ENCODE peak calls at places on chromosomes 7 and 10, in six cellular contexts. M is cardiac muscle cell, S is RWPE2, W is heart right ventricle, J is upper lobe of right lung, Z is PC-9. E is an unnamed sample.

GRCh38 chr7:82443801-82444219 is 233 bp upstream of the CACNA2D1 start:
- DNase-seq in J (peak; percentile 83), M (peak; percentile 98), W (peak; percentile 88), S (no peak), Z (no peak), E (peak; percentile 49)

GRCh38 chr10:10726101-10726500 is 291.6 kb upstream of the CELF2 start:
- DNase-seq in W (no peak), M (no peak), J (no peak), Z (no peak), S (no peak), E (no peak)

GRCh38 chr7:26789481-26790175 is 74.8 kb downstream of the SKAP2 start:
- DNase-seq in S (no peak), J (no peak), Z (no peak), W (no peak), M (no peak), E (no peak)

GRCh38 chr7:17963281-17963680 is 23.0 kb upstream of the SNX13 start:
- DNase-seq in J (no peak), Z (no peak), S (no peak), W (no peak), M (peak; percentile 53), E (no peak)

GRCh38 chr10:43453266-43453831 is 16.4 kb downstream of the ZNF487 start:
- DNase-seq in M (no peak), S (no peak), W (no peak), J (no peak), Z (no peak), E (no peak)

GRCh38 chr7:100600222-100601038 is 1.7 kb upstream of the PCOLCE start:
- DNase-seq in J (no peak), Z (no peak), M (no peak), S (no peak), W (no peak), E (no peak)

GRCh38 chr10:82811621-82812020 is 936.6 kb downstream of the NRG3 start:
- DNase-seq in S (no peak), Z (no peak), M (peak; percentile 49), W (no peak), J (no peak), E (no peak)

GRCh38 chr7:82264752-82265305 is 178.7 kb downstream of the CACNA2D1 start:
- DNase-seq in S (no peak), M (no peak), Z (no peak), W (no peak), J (no peak), E (no peak)

GRCh38 chr7:153446490-153446889 is 605.7 kb upstream of the DPP6 start:
- DNase-seq in Z (no peak), J (no peak), S (no peak), M (no peak), W (no peak), E (no peak)

GRCh38 chr7:26625286-26625685 is 239.1 kb downstream of the SKAP2 start:
- DNase-seq in S (no peak), W (no peak), J (no peak), Z (no peak), M (no peak), E (no peak)

GRCh38 chr7:117873056-117873932 is at the start of gene CTTNBP2:
- DNase-seq in S (peak; percentile 69), Z (no peak), M (peak; percentile 55), J (peak; percentile 76), W (peak; percentile 33), E (peak; percentile 53)

GRCh38 chr7:83852136-83852535 is 203.2 kb upstream of the SEMA3E start:
- DNase-seq in J (no peak), S (no peak), W (no peak), M (no peak), Z (peak; percentile 60), E (no peak)

GRCh38 chr7:21763818-21764217 is 181.9 kb downstream of the CDCA7L start:
- DNase-seq in S (no peak), J (no peak), M (no peak), Z (no peak), W (no peak), E (no peak)

GRCh38 chr7:67401492-67401891 is 404.9 kb downstream of the TYW1 start:
- DNase-seq in Z (no peak), S (no peak), J (no peak), M (no peak), W (no peak), E (no peak)

GRCh38 chr10:12768156-12768731 is 233.3 kb downstream of the CCDC3 start:
- DNase-seq in J (no peak), Z (no peak), M (peak; percentile 41), S (no peak), W (no peak), E (no peak)

GRCh38 chr10:92965314-92965713 is 95.3 kb upstream of the CYP26C1 start:
- DNase-seq in S (no peak), Z (peak; percentile 45), W (no peak), J (no peak), M (peak; percentile 73), E (no peak)

GRCh38 chr10:102729090-102730026 is 14.4 kb upstream of the WBP1L start:
- DNase-seq in J (peak; percentile 93), M (peak; percentile 90), Z (no peak), W (peak; percentile 89), S (no peak), E (peak; percentile 64)

GRCh38 chr10:51073461-51074237 is 638 bp upstream of the PRKG1 start:
- DNase-seq in M (peak; percentile 32), W (peak; percentile 32), Z (no peak), J (no peak), S (peak; percentile 40), E (no peak)

GRCh38 chr7:134330990-134331389 is 14.3 kb upstream of the SLC35B4 start:
- DNase-seq in W (no peak), Z (no peak), J (no peak), S (no peak), M (no peak), E (no peak)

GRCh38 chr10:119025776-119026175 is 3.7 kb upstream of the NANOS1 start:
- DNase-seq in S (no peak), M (no peak), J (no peak), W (peak; percentile 63), Z (peak; percentile 67), E (no peak)

GRCh38 chr7:3245077-3245476 is 56.0 kb upstream of the SDK1 start:
- DNase-seq in J (no peak), S (no peak), M (no peak), Z (no peak), W (no peak), E (no peak)

GRCh38 chr10:75057680-75058079 is 53.8 kb upstream of the SAMD8 start:
- DNase-seq in W (no peak), J (no peak), S (no peak), M (no peak), Z (no peak), E (no peak)

GRCh38 chr7:75042299-75042698 is 31.3 kb downstream of the RCC1L start:
- DNase-seq in W (no peak), J (no peak), S (no peak), M (no peak), Z (no peak), E (no peak)

GRCh38 chr7:136528329-136528728 is 340.1 kb upstream of the CHRM2 start:
- DNase-seq in Z (peak; percentile 39), W (no peak), M (peak; percentile 38), S (no peak), J (no peak), E (no peak)

GRCh38 chr10:88456730-88457129 is 126.4 kb downstream of the RNLS start:
- DNase-seq in S (no peak), Z (no peak), J (no peak), W (no peak), M (peak; percentile 91), E (no peak)

GRCh38 chr10:110829721-110830410 is 41.9 kb upstream of the PDCD4 start:
- DNase-seq in S (no peak), W (no peak), M (no peak), Z (no peak), J (no peak), E (no peak)

GRCh38 chr7:108034586-108034985 is 31.6 kb upstream of the LAMB1 start:
- DNase-seq in W (no peak), Z (no peak), S (no peak), J (no peak), M (no peak), E (no peak)
- H3K27ac ChIP-seq in W (no peak overlapping the region), Z (no peak overlapping the region), S (no peak overlapping the region), J (no peak overlapping the region), M (no peak overlapping the region), E (no peak overlapping the region)

GRCh38 chr10:70760271-70760787 is 24.8 kb downstream of the TBATA start:
- DNase-seq in M (no peak), W (no peak), Z (no peak), S (no peak), J (no peak), E (no peak)

GRCh38 chr10:70762441-70763177 is 22.6 kb downstream of the TBATA start:
- DNase-seq in Z (no peak), W (no peak), M (no peak), S (no peak), J (peak; percentile 55), E (no peak)

GRCh38 chr10:70759769-70760168 is 25.4 kb downstream of the TBATA start:
- DNase-seq in W (no peak), Z (peak; percentile 47), J (peak; percentile 43), S (no peak), M (no peak), E (no peak)

GRCh38 chr10:70761727-70762350 is 23.3 kb downstream of the TBATA start:
- DNase-seq in S (no peak), J (no peak), W (no peak), Z (no peak), M (no peak), E (no peak)

DNA sequence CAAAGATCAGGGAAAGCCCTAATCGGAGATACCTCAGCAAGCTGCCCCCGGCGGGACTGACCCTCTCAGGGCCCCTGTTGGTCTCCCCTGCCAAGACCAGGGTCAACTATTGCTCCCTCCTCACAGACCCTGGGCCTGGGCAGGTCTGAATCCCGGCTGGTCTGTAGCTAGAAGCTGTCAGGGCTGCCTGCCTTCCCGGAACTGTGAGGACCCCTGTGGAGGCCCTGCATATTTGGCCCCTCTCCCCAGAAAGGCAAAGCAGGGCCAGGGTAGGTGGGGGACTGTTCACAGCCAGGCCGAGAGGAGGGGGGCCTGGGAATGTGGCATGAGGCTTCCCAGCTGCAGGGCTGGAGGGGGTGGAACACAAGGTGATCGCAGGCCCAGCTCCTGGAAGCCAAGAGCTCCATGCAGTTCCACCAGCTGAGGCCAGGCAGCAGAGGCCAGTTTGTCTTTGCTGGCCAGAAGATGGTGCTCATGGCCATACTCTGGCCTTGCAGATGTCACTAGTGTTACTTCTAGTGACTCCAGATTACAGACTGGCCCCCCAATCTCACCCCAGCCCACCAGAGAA is 24.1 kb downstream of the TBATA start:
- DNase-seq in J (no peak), S (no peak), Z (peak; percentile 58), M (peak; percentile 54), W (no peak), E (no peak)
- TF ChIP-seq CTCF in J (no peak), S (no peak), Z (peak; percentile 65), M (peak; percentile 41), W (no peak), E (no peak)

DNA sequence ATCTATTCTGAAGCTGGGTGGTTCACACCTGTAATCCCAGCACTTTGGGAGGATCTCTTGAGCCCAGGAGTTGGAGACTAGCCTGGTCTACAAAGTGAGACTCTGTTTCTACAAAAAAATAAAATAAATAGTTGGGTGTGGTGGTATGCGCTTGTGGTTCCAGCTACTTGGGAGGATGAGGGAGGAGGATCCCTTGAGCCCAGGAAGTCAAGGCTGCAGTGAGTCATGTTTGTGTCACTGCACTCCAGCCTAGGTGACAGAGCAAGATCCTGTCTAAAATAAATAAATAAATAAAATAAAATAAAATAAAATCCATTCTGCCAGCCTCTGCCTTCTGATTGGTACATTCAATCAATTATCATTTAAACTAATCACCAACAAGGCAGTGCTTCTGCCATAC is 17.5 kb downstream of the ZNF33A start:
- DNase-seq in M (no peak), J (no peak), W (no peak), S (no peak), Z (no peak), E (no peak)
- H3K36me3 ChIP-seq in M (peaks cover 34% of the 10 kb centered on the region), J (peaks cover 62% of the 10 kb centered on the region), W (no peaks in the 10 kb centered on the region), S (peaks cover 48% of the 10 kb centered on the region), Z (peaks cover 15% of the 10 kb centered on the region), E (no peaks in the 10 kb centered on the region)

GRCh38 chr10:26854524-26854923 is 6.2 kb downstream of the ABI1 start:
- DNase-seq in S (no peak), Z (no peak), J (no peak), W (no peak), M (peak; percentile 5), E (no peak)
- H3K27ac ChIP-seq in S (peak overlapping the region; percentile 5), Z (no peak overlapping the region), J (no peak overlapping the region), W (no peak overlapping the region), M (peak overlapping the region; percentile 20), E (no peak overlapping the region)